ENCODE peak calls at places on chromosomes 5 and 9, in seven cellular contexts. Z is brain microvascular endothelial cell; M is Peyer's patch; H is CD8-positive, alpha-beta T cell; P is ovary; Y is psoas muscle; K is upper lobe of right lung. F is an unnamed sample.

GRCh38 chr5:37859805-37860204 is 20.0 kb upstream of the GDNF start:
- DNase-seq in Z (no peak), M (no peak), H (no peak), P (no peak), Y (no peak), K (no peak), F (no peak)

GRCh38 chr9:98107926-98108325 is 11.1 kb downstream of the TRIM14 start:
- DNase-seq in Z (no peak), M (no peak), H (no peak), P (no peak), Y (no peak), K (no peak), F (no peak)

GRCh38 chr9:90766736-90767135 is 34.9 kb upstream of the SYK start:
- DNase-seq in Z (no peak), M (no peak), H (no peak), P (no peak), Y (no peak), K (no peak), F (no peak)

GRCh38 chr5:175288048-175288621 is 155.8 kb downstream of the DRD1 start:
- DNase-seq in Z (peak; percentile 66), M (no peak), H (peak; percentile 17), P (no peak), Y (peak; percentile 23), K (no peak), F (no peak)

GRCh38 chr9:83537331-83538171 is 650 bp downstream of the FRMD3 start:
- DNase-seq in Z (no peak), M (no peak), H (no peak), P (no peak), Y (no peak), K (no peak), F (no peak)

GRCh38 chr5:74396913-74397606 is 243.5 kb downstream of the ENC1 start:
- DNase-seq in Z (no peak), M (no peak), H (no peak), P (no peak), Y (no peak), K (no peak), F (no peak)

GRCh38 chr9:125650271-125650737 is 56.7 kb downstream of the MAPKAP1 start:
- DNase-seq in Z (no peak), M (no peak), H (no peak), P (no peak), Y (no peak), K (no peak), F (no peak)

GRCh38 chr9:128045876-128046275 is 21.2 kb downstream of the NAIF1 start:
- DNase-seq in Z (no peak), M (no peak), H (no peak), P (no peak), Y (no peak), K (no peak), F (no peak)

GRCh38 chr5:154162475-154163217 is 27.9 kb upstream of the GALNT10 start:
- DNase-seq in Z (no peak), M (no peak), H (no peak), P (no peak), Y (no peak), K (no peak), F (no peak)

GRCh38 chr9:98709968-98710965 is 1.5 kb upstream of the GABBR2 start:
- DNase-seq in Z (peak; percentile 35), M (no peak), H (no peak), P (no peak), Y (no peak), K (no peak), F (no peak)

GRCh38 chr5:157961828-157962390 is 103.0 kb upstream of the CLINT1 start:
- DNase-seq in Z (no peak), M (no peak), H (no peak), P (no peak), Y (no peak), K (no peak), F (no peak)

GRCh38 chr5:142743677-142744441 is 26.3 kb upstream of the ARHGAP26 start:
- DNase-seq in Z (no peak), M (no peak), H (no peak), P (no peak), Y (no peak), K (no peak), F (no peak)

GRCh38 chr5:52999357-52999949 is 10.3 kb downstream of the ITGA2 start:
- DNase-seq in Z (peak; percentile 57), M (no peak), H (no peak), P (no peak), Y (no peak), K (no peak), F (no peak)

GRCh38 chr5:134177197-134178171 is 734 bp upstream of the SKP1 start:
- DNase-seq in Z (peak; percentile 57), M (peak; percentile 89), H (no peak), P (peak; percentile 56), Y (peak; percentile 72), K (peak; percentile 68), F (peak; percentile 65)

GRCh38 chr9:3809724-3810123 is 283.9 kb upstream of the RFX3 start:
- DNase-seq in Z (no peak), M (no peak), H (no peak), P (no peak), Y (no peak), K (no peak), F (no peak)

GRCh38 chr9:88451160-88451559 is 62.9 kb downstream of the SPIN1 start:
- DNase-seq in Z (no peak), M (no peak), H (no peak), P (no peak), Y (no peak), K (no peak), F (no peak)

GRCh38 chr5:73192375-73192774 is 19.4 kb downstream of the TMEM174 start:
- DNase-seq in Z (no peak), M (no peak), H (no peak), P (no peak), Y (no peak), K (no peak), F (no peak)

DNA sequence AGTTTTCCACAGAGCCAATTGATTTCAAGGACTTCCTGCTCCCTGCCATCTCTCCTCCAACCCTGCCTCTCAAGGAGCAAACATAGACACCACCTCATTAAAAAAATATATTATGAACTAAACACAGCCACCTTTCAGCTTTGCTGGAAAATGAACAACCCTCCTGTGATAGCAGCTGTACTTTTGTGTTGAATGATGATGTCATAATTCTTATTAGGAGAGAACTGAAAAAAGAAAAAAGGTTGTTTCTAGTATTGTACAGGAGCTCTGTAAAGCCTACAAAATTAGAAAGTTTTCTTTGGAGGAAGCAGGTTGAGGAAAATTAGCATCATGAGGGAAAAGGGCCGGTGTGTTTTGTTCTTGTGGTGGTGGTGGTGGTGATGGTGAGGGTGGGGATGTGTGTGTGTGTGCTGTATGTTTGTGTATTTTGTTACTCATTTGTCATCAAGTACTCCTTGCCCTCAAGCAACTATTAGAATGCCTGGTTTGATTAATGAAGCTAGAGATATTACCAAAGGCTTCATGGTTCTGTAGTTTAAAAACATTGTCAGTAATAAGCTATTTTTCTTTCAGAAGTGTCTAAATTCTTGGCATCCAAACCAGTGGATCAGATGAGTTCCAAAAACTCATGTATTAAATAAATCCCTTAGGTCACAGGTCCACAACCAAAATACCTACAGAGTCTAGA is 405.9 kb downstream of the TLE4 start:
- DNase-seq in Z (no peak), M (no peak), H (no peak), P (no peak), Y (no peak), K (no peak), F (no peak)
- H3K27me3 ChIP-seq in Z (no peaks in the 10 kb centered on the region), M (no peaks in the 10 kb centered on the region), H (no peaks in the 10 kb centered on the region), P (no peaks in the 10 kb centered on the region), Y (no peaks in the 10 kb centered on the region), K (no peaks in the 10 kb centered on the region), F (no peaks in the 10 kb centered on the region)

GRCh38 chr9:68800836-68801235 is 95.8 kb downstream of the PIP5K1B start:
- DNase-seq in Z (no peak), M (no peak), H (no peak), P (no peak), Y (no peak), K (no peak), F (no peak)
- H3K27me3 ChIP-seq in Z (no peaks in the 10 kb centered on the region), M (no peaks in the 10 kb centered on the region), H (no peaks in the 10 kb centered on the region), P (no peaks in the 10 kb centered on the region), Y (no peaks in the 10 kb centered on the region), K (no peaks in the 10 kb centered on the region), F (no peaks in the 10 kb centered on the region)

GRCh38 chr5:168916852-168917251 is 337.7 kb upstream of the PANK3 start:
- DNase-seq in Z (no peak), M (no peak), H (no peak), P (no peak), Y (no peak), K (no peak), F (no peak)

GRCh38 chr5:168920019-168920813 is 341.0 kb upstream of the PANK3 start:
- DNase-seq in Z (no peak), M (no peak), H (no peak), P (no peak), Y (no peak), K (no peak), F (no peak)

GRCh38 chr5:168916266-168916665 is 337.1 kb upstream of the PANK3 start:
- DNase-seq in Z (no peak), M (peak; percentile 51), H (no peak), P (peak; percentile 81), Y (peak; percentile 23), K (peak; percentile 67), F (peak; percentile 45)

DNA sequence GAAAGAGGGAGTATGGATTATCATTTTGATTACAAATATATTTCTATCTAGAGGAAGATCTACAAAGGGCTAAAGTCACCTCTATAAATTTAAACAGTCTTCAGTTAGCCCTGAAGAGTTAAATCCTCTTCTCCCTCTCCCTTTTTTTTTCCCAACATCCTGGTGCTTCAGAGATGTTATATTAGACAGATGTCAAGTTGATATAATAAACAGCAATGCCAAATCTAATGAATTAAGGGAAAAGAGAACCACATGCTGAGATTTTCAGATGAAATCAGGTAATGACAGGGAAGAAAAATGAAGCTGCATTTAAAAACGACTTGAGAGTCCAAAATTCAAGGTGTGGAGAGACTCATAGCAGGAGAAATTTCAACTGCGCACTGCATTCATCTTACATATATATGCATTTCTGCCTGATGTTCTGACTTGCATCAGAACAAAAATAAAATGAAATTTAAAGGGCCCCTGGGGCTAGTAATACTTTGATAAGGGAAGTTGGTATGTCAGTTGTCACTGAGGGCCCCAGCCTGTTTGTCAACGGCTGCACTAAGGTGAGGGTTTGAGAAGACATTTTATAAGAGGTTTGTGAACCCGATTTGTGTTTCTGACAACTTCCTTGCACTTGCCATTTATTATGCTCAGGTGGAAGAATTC is 338.9 kb upstream of the PANK3 start:
- DNase-seq in Z (no peak), M (no peak), H (no peak), P (no peak), Y (no peak), K (no peak), F (no peak)
- H3K27me3 ChIP-seq in Z (peaks cover 5% of the 10 kb centered on the region), M (no peaks in the 10 kb centered on the region), H (peaks cover 2% of the 10 kb centered on the region), P (no peaks in the 10 kb centered on the region), Y (no peaks in the 10 kb centered on the region), K (peaks cover 10% of the 10 kb centered on the region), F (no peaks in the 10 kb centered on the region)

DNA sequence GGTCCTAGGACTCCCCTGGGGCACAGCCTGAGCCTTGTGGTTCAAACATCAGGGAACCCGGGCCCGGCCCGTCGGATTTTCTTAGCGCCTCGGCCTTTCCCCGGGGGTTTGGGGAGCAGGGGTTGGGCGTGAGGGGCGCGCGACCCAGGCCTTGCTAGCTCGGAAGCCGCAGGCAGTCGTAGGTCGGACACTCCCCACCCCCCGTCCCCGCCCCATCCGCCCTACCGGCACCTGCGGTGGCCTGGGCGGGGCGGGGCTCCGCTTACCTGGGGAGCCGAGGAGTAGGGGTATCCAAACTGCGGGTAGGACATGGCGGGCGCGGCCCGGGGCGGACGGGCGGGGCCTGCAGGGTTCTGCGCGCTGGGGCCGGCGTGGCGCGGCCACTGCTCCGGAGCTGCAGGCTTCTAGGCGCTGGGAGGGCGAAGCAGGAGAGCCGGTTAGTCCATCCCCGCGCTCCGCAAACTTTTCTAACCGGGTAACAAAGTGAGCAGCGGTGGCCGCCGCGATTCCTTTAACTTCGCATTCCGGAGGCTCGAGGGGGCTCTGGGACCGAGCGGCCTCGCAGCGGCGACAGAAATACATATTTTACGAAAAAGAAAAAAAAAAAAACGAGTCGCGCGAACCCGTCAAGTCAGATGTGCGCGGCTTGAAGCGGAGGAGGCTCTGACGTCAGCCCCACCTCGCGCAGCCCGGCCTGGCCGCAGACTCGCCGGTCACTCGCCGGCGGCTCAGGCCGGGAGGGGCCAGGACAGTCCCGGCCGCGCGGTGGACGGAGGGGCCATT is at the start of gene IRX4:
- DNase-seq in Z (no peak), M (no peak), H (no peak), P (no peak), Y (no peak), K (no peak), F (no peak)
- H3K27me3 ChIP-seq in Z (peaks cover 88% of the 10 kb centered on the region), M (no peaks in the 10 kb centered on the region), H (peaks cover 8% of the 10 kb centered on the region), P (no peaks in the 10 kb centered on the region), Y (peaks cover 44% of the 10 kb centered on the region), K (peaks cover 94% of the 10 kb centered on the region), F (no peaks in the 10 kb centered on the region)

F was measured in tibial artery.